ENCODE peak calls at places on chromosome 6, in seven cellular contexts. Z is AG04450, G is heart left ventricle, L is stomach, I is ovary, P is astrocyte, R is left ventricle myocardium inferior. M is an unnamed sample.

GRCh38 chr6:88135578-88136114 is 30.5 kb downstream of the CNR1 start:
- DNase-seq in Z (no peak), G (no peak), L (no peak), I (no peak), P (no peak), R (no peak), M (no peak)

GRCh38 chr6:421211-421610 is 29.7 kb downstream of the IRF4 start:
- DNase-seq in Z (no peak), G (no peak), L (no peak), I (no peak), P (no peak), R (no peak), M (no peak)

GRCh38 chr6:112936476-112936875 is 589.3 kb downstream of the RFPL4B start:
- DNase-seq in Z (no peak), G (no peak), L (no peak), I (no peak), P (peak), R (no peak), M (no peak)

GRCh38 chr6:4049246-4049645 is 29.7 kb downstream of the FAM217A start:
- DNase-seq in Z (no peak), G (no peak), L (no peak), I (no peak), P (no peak), R (no peak), M (no peak)

GRCh38 chr6:131756039-131756438 is 45.2 kb upstream of the CTAGE9 start:
- DNase-seq in Z (no peak), G (no peak), L (no peak), I (no peak), P (no peak), R (no peak), M (no peak)

GRCh38 chr6:159190460-159190859 is 21.3 kb downstream of the FNDC1 start:
- DNase-seq in Z (no peak), G (no peak), L (no peak), I (no peak), P (no peak), R (no peak), M (no peak)

GRCh38 chr6:144095134-144096002 is at the start of gene SF3B5:
- DNase-seq in Z (peak), G (peak), L (peak), I (peak), P (peak), R (peak), M (peak)

GRCh38 chr6:14383393-14384174 is 266.0 kb downstream of the CD83 start:
- DNase-seq in Z (no peak), G (no peak), L (no peak), I (no peak), P (no peak), R (no peak), M (no peak)

GRCh38 chr6:51339108-51339507 is 520.4 kb downstream of the TFAP2B start:
- DNase-seq in Z (no peak), G (no peak), L (no peak), I (no peak), P (no peak), R (no peak), M (no peak)

GRCh38 chr6:38259736-38260135 is 380.0 kb downstream of the BTBD9 start:
- DNase-seq in Z (no peak), G (no peak), L (no peak), I (no peak), P (peak), R (no peak), M (peak)

GRCh38 chr6:3140201-3140600 is 17.1 kb downstream of the TUBB2A start:
- DNase-seq in Z (no peak), G (no peak), L (no peak), I (no peak), P (no peak), R (no peak), M (no peak)

GRCh38 chr6:25173232-25173631 is 105.9 kb upstream of the CARMIL1 start:
- DNase-seq in Z (no peak), G (no peak), L (no peak), I (no peak), P (peak), R (no peak), M (no peak)

GRCh38 chr6:152651986-152652385 is 14.8 kb upstream of the SYNE1 start:
- DNase-seq in Z (no peak), G (no peak), L (no peak), I (no peak), P (no peak), R (no peak), M (no peak)

GRCh38 chr6:27168586-27169443 is 78.7 kb upstream of the PRSS16 start:
- DNase-seq in Z (peak), G (no peak), L (no peak), I (no peak), P (peak), R (no peak), M (no peak)

GRCh38 chr6:79544939-79545450 is 7.8 kb upstream of the LCA5 start:
- DNase-seq in Z (peak), G (peak), L (peak), I (peak), P (peak), R (peak), M (peak)

GRCh38 chr6:119207973-119208725 is 129.7 kb upstream of the FAM184A start:
- DNase-seq in Z (no peak), G (no peak), L (no peak), I (no peak), P (peak), R (no peak), M (no peak)

DNA sequence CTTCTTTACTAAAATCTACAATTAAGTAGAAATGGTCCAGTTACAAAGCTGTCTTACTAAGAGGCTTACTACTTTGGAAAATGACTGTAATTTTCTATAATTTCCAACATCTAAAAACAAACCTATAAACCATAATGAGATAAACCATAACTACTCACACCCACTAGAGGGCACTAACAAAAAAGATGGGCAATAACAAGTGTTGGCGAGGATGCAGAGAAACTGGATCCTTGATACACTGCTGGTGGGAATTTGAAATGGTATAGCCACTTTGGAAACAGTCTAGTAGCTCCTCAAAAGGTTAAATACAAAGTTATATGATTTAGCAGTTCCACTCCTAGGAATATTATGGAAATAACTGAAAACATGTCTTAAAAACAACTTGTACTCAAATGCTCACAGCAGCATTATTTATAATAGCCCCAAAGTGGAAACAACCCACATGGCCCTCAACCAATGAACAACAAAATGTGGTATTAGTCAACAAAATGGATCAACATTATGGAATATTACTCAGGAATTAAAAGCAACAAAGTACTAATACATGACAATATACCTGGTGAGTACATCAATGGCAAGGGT is 50.6 kb downstream of the GJA10 start:
- DNase-seq in Z (no peak), G (no peak), L (no peak), I (no peak), P (no peak), R (no peak), M (no peak)
- TF ChIP-seq CTCF in Z (peak), G (peak), L (no peak), I (no peak), P (peak), R (peak), M (peak)

DNA sequence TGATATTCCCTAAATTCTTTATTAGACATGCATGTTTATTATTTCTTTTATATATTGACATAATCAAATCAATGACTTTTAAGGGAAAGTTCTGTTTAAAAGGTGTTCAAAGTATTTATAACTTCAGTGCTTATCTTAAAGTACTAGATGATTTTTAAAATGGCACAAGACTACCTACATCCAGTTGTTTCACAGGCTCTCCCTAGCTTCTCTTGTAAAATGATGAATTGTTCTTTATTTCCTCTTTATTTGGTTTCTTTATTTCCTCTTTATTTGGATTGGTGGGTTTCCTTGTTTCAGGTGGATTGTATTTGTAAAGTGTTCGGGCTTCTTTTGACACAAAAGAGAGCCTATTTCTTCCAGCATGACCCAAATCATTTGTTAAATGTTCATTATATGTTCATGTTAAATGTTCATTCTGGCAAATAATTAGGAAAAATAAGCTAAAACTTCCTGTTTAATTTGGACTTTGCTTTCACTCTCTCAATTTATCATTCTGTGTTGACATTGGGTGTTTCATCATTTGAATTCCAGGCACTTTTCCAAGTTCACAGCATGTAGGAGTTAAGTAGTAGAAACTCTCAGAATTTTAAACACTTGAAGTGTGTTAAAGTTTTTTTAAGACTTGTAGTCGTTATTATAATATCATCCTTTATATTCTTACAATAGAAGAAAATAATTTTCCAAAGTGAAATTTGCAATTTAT is 24.6 kb downstream of the MLIP start:
- DNase-seq in Z (peak), G (no peak), L (no peak), I (no peak), P (peak), R (no peak), M (peak)
- H3K27ac ChIP-seq in Z (no peak), G (no peak), L (no peak), I (no peak), P (no peak), R (no peak), M (no peak)

GRCh38 chr6:99111590-99111989 is 163.8 kb upstream of the FBXL4 start:
- DNase-seq in Z (no peak), G (no peak), L (no peak), I (no peak), P (no peak), R (no peak), M (no peak)
- TF ChIP-seq CTCF in Z (no peak), G (no peak), L (no peak), I (no peak), P (no peak), R (no peak), M (no peak)

GRCh38 chr6:158043586-158044524 is 62.2 kb downstream of the SYNJ2 start:
- DNase-seq in Z (no peak), G (peak), L (peak), I (no peak), P (no peak), R (peak), M (no peak)

GRCh38 chr6:158041788-158042187 is 60.1 kb downstream of the SYNJ2 start:
- DNase-seq in Z (no peak), G (no peak), L (no peak), I (no peak), P (no peak), R (peak), M (no peak)

GRCh38 chr6:158042245-158042798 is 60.7 kb downstream of the SYNJ2 start:
- DNase-seq in Z (peak), G (no peak), L (peak), I (no peak), P (peak), R (peak), M (peak)

GRCh38 chr6:158044525-158044888 is 62.8 kb downstream of the SYNJ2 start:
- DNase-seq in Z (no peak), G (no peak), L (no peak), I (no peak), P (no peak), R (no peak), M (no peak)

GRCh38 chr6:158043008-158043407 is 61.3 kb downstream of the SYNJ2 start:
- DNase-seq in Z (no peak), G (no peak), L (no peak), I (no peak), P (no peak), R (peak), M (no peak)
- H3K27ac ChIP-seq in Z (peak), G (peak), L (peak), I (no peak), P (peak), R (peak), M (peak)

GRCh38 chr6:94050515-94050914 is 631.2 kb upstream of the EPHA7 start:
- DNase-seq in Z (no peak), G (no peak), L (no peak), I (no peak), P (no peak), R (no peak), M (no peak)

GRCh38 chr6:94049001-94049400 is 629.6 kb upstream of the EPHA7 start:
- DNase-seq in Z (no peak), G (no peak), L (no peak), I (no peak), P (no peak), R (no peak), M (no peak)

DNA sequence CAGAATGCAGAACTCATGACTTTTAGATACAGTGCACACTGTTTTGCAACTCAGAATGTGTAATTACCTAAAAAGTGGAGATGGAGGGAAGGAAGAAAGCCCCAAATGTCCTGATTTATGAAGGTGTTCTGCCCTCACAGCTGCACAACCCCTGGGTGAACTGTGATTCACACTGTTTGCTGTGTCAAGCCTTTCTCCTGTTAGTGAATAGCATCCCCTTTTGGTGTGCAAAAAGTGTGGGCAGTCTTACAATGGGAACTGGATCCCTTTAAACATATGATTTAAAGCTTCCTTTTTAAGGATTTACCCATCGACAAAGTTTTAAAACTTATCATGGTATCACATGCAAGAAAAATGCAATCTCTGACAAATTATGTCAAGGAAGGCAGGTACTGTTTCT is 633.4 kb upstream of the EPHA7 start:
- DNase-seq in Z (no peak), G (no peak), L (no peak), I (no peak), P (no peak), R (no peak), M (peak)
- TF ChIP-seq CTCF in Z (no peak), G (no peak), L (no peak), I (no peak), P (peak), R (no peak), M (peak)

DNA sequence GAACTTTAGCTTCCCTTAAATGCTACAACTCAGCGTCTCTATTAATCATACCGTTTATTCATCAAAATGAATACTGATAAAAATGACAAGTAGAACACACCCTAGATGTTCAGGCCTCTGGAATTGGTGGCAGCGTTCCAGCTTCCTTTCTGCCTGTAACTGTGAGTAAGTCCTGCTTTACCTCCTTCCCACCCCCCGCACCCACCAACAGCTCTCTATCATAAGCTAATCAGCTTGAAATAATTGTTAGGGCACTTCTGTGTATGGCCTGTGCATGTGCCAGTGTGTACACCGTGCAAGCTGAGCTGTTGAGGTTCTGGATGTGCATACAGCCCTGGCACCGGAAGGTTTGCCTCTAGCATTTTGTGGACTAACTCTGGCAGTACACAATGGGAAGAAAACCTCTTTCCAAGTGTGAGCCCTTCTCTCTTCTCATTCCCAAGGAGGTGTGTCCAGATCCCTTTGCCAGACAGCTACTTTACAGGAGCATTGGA is 1.0 kb upstream of the ADGRG6 start:
- DNase-seq in Z (no peak), G (no peak), L (peak), I (no peak), P (peak), R (no peak), M (peak)
- H3K27ac ChIP-seq in Z (no peak), G (no peak), L (peak), I (no peak), P (peak), R (no peak), M (peak)

GRCh38 chr6:100184473-100184872 is 190.4 kb upstream of the MCHR2 start:
- DNase-seq in Z (no peak), G (no peak), L (no peak), I (no peak), P (no peak), R (no peak), M (no peak)

GRCh38 chr6:100185615-100186014 is 191.6 kb upstream of the MCHR2 start:
- DNase-seq in Z (no peak), G (no peak), L (no peak), I (no peak), P (no peak), R (no peak), M (no peak)

GRCh38 chr6:100188754-100189153 is 194.7 kb upstream of the MCHR2 start:
- DNase-seq in Z (no peak), G (no peak), L (no peak), I (no peak), P (no peak), R (no peak), M (no peak)

GRCh38 chr6:100181309-100181708 is 187.3 kb upstream of the MCHR2 start:
- DNase-seq in Z (no peak), G (no peak), L (no peak), I (no peak), P (no peak), R (no peak), M (no peak)

DNA sequence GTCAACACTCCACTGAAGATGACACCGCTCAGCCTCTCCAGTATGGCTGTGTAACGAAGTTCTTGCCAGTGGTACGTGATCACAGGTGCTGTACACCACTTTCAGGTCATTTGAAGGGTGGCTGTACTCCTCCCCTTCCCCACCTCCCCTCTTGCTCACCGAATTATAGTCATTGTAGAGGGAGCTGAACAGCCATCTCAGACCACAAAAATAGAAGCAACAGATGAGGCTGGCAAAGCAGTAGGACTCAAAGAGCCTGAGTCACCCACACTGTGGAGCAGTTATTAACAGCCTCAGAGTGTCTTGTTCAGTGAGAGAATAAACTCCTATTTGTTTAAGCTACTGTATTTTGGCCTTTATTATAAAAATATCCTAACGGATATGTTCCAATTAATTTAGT is 192.5 kb upstream of the MCHR2 start:
- DNase-seq in Z (no peak), G (no peak), L (no peak), I (no peak), P (peak), R (no peak), M (no peak)
- TF ChIP-seq CTCF in Z (no peak), G (no peak), L (no peak), I (no peak), P (no peak), R (no peak), M (no peak)

GRCh38 chr6:90492369-90492768 is 94.5 kb downstream of the MAP3K7 start:
- DNase-seq in Z (no peak), G (no peak), L (no peak), I (no peak), P (no peak), R (no peak), M (no peak)

GRCh38 chr6:90495216-90495817 is 91.6 kb downstream of the MAP3K7 start:
- DNase-seq in Z (no peak), G (no peak), L (no peak), I (no peak), P (no peak), R (no peak), M (no peak)

GRCh38 chr6:90492798-90493197 is 94.1 kb downstream of the MAP3K7 start:
- DNase-seq in Z (no peak), G (no peak), L (no peak), I (no peak), P (no peak), R (no peak), M (no peak)

GRCh38 chr6:90494067-90494773 is 92.7 kb downstream of the MAP3K7 start:
- DNase-seq in Z (no peak), G (no peak), L (no peak), I (no peak), P (peak), R (no peak), M (no peak)

DNA sequence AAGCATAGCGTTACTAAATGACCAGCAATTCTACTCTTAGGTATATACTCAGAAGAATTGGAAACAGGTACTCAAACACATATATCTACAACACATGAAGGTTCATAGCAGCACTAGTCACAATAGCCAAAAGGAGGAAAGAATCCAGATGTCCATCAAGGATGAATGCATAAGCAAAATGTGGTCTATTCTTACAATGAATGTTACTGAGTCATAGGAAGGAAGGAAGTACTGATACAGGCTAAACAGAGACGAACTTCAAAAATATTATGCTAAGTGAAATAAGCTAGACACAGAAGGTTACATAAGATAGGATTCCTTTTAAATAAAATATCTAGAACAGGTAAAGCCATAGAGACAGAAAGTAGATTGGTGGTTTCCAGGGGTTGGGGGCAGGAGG is 93.5 kb downstream of the MAP3K7 start:
- DNase-seq in Z (no peak), G (no peak), L (no peak), I (no peak), P (peak), R (no peak), M (no peak)
- H3K27ac ChIP-seq in Z (no peak), G (no peak), L (no peak), I (no peak), P (no peak), R (no peak), M (no peak)

DNA sequence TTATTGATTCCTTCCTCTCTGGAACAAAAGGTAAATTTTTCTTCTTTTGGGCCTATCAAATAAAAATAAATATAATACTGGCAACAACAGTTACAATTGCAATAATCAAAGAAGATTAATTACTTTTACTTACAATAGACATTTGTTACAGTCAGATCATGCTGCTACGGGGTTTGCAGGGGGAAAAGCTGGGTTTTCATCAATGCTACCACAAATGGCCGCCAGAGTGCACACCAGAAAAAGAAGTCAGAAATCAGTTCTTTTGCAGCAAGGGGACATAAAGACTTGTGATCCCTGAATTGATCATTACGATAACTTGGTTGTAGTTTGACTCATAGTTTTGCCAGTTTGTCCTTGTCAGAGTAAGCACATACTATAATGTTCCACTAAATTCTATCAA is 714.5 kb upstream of the EYS start:
- DNase-seq in Z (no peak), G (no peak), L (no peak), I (no peak), P (no peak), R (no peak), M (peak)
- TF ChIP-seq CTCF in Z (peak), G (no peak), L (no peak), I (no peak), P (peak), R (no peak), M (no peak)